ENCODE peak calls at places on chromosome 19, in ten cellular contexts. C, L, S, R, Y, G, U, T, Z and J are unnamed samples.

GRCh38 chr19:31154021-31154420 is 195.2 kb downstream of the TSHZ3 start:
- DNase-seq in S (no peak), L (no peak), C (no peak), G (no peak), R (no peak), Z (no peak), U (peak), Y (no peak), T (no peak), J (no peak)

GRCh38 chr19:13505761-13506549 is at the start of gene CACNA1A:
- DNase-seq in T (no peak), U (no peak), S (no peak), L (no peak), G (no peak), R (no peak), Z (no peak), C (no peak), Y (peak), J (no peak)

GRCh38 chr19:38506723-38507550 is 73.4 kb downstream of the RYR1 start:
- DNase-seq in Z (peak), L (peak), T (no peak), R (peak), G (peak), Y (peak), S (peak), U (peak), C (peak), J (peak)

GRCh38 chr19:17762505-17763229 is 11.4 kb downstream of the FCHO1 start:
- DNase-seq in Z (no peak), C (no peak), U (peak), R (no peak), Y (no peak), T (no peak), G (no peak), L (no peak), S (no peak), J (peak)

GRCh38 chr19:56720281-56720680 is 48.7 kb upstream of the ZNF835 start:
- DNase-seq in C (peak), U (no peak), G (peak), T (no peak), Y (no peak), R (no peak), S (peak), L (no peak), Z (no peak), J (no peak)

GRCh38 chr19:54464624-54465266 is 1.2 kb upstream of the LENG9 start:
- DNase-seq in U (peak), C (peak), L (peak), R (peak), G (peak), Y (peak), T (no peak), Z (peak), S (peak), J (peak)

GRCh38 chr19:50790365-50790825 is at the start of gene ACP4:
- DNase-seq in U (no peak), Z (no peak), S (no peak), L (no peak), R (no peak), C (no peak), T (no peak), G (no peak), Y (no peak), J (no peak)

GRCh38 chr19:18093439-18094161 is 4.0 kb upstream of the MAST3 start:
- DNase-seq in G (no peak), Y (no peak), U (peak), T (no peak), C (no peak), S (no peak), R (no peak), L (no peak), Z (no peak), J (peak)

GRCh38 chr19:57167385-57167784 is at the start of gene DUXA:
- DNase-seq in Y (no peak), C (no peak), U (no peak), L (no peak), S (no peak), T (no peak), R (no peak), Z (no peak), G (no peak), J (no peak)

GRCh38 chr19:45790942-45791341 is 1.7 kb downstream of the DMWD start:
- DNase-seq in Z (no peak), C (no peak), R (no peak), L (no peak), Y (no peak), U (no peak), G (no peak), T (no peak), S (no peak), J (peak)

GRCh38 chr19:34325961-34326360 is 39.0 kb upstream of the GPI start:
- DNase-seq in T (no peak), R (no peak), C (no peak), U (no peak), G (no peak), Y (no peak), L (no peak), S (no peak), Z (no peak), J (no peak)

GRCh38 chr19:41872775-41873647 is 4.1 kb upstream of the CD79A start:
- DNase-seq in L (peak), S (peak), Z (peak), R (peak), C (peak), U (peak), Y (peak), G (peak), T (no peak), J (peak)

GRCh38 chr19:10419200-10419645 is 1.1 kb upstream of the PDE4A start:
- DNase-seq in Z (no peak), C (no peak), T (no peak), S (no peak), R (peak), L (no peak), U (no peak), Y (no peak), G (no peak), J (no peak)

GRCh38 chr19:43316591-43317319 is 36.7 kb upstream of the CD177 start:
- DNase-seq in R (peak), U (peak), Y (no peak), C (no peak), L (no peak), T (no peak), S (no peak), Z (peak), G (no peak), J (no peak)

GRCh38 chr19:40705362-40705651 is 11.4 kb downstream of the COQ8B start:
- DNase-seq in Z (no peak), G (no peak), Y (no peak), R (no peak), C (peak), S (peak), U (peak), L (no peak), T (no peak), J (no peak)

GRCh38 chr19:5050016-5050656 is 81.2 kb downstream of the KDM4B start:
- DNase-seq in U (no peak), C (no peak), R (no peak), G (peak), L (no peak), Z (no peak), S (no peak), T (no peak), Y (no peak), J (no peak)

GRCh38 chr19:6906559-6906958 is 19.2 kb downstream of the ADGRE1 start:
- DNase-seq in Y (no peak), G (no peak), Z (no peak), T (no peak), U (no peak), C (no peak), R (no peak), S (no peak), L (no peak), J (peak)

GRCh38 chr19:35741216-35741541 is 1.1 kb downstream of the IGFLR1 start:
- DNase-seq in T (no peak), Z (no peak), R (no peak), U (no peak), Y (no peak), G (no peak), L (no peak), S (no peak), C (no peak), J (no peak)

GRCh38 chr19:40600086-40600917 is 867 bp upstream of the LTBP4 start:
- DNase-seq in L (no peak), S (peak), R (peak), C (peak), G (no peak), T (no peak), Y (no peak), U (no peak), Z (no peak), J (no peak)

GRCh38 chr19:49333426-49334288 is 1.5 kb upstream of the CD37 start:
- DNase-seq in L (peak), Z (no peak), T (no peak), G (no peak), R (no peak), S (no peak), U (peak), C (no peak), Y (peak), J (peak)